ENCODE peak calls at places on chromosomes 4 and X, in five cellular contexts. One of them, this sample, is unnamed. For H3K36me3, the result is how much of the 10 kb centered on the place peaks cover.

GRCh38 chrX:119266364-119266995 is 30.4 kb downstream of the PGRMC1 start:
- DNase-seq in neural progenitor cell: peak
- DNase-seq in K562: peak
- DNase-seq in upper lobe of left lung: no peak
- DNase-seq in stomach: no peak
- DNase-seq in this sample: peak

GRCh38 chr4:3498901-3499510 is 33.2 kb downstream of the LRPAP1 start:
- DNase-seq in neural progenitor cell: no peak
- DNase-seq in K562: peak
- DNase-seq in upper lobe of left lung: no peak
- DNase-seq in stomach: no peak
- DNase-seq in this sample: no peak

GRCh38 chrX:82676386-82676785 is 831.7 kb upstream of the POU3F4 start:
- DNase-seq in neural progenitor cell: no peak
- DNase-seq in K562: no peak
- DNase-seq in upper lobe of left lung: no peak
- DNase-seq in stomach: no peak
- DNase-seq in this sample: peak

GRCh38 chr4:182062936-182063335 is 180.3 kb upstream of the TENM3 start:
- DNase-seq in neural progenitor cell: no peak
- DNase-seq in K562: no peak
- DNase-seq in upper lobe of left lung: no peak
- DNase-seq in stomach: no peak
- DNase-seq in this sample: peak

GRCh38 chrX:134735015-134735414 is 76.7 kb upstream of the PLAC1 start:
- DNase-seq in neural progenitor cell: no peak
- DNase-seq in K562: no peak
- DNase-seq in upper lobe of left lung: no peak
- DNase-seq in stomach: no peak
- DNase-seq in this sample: no peak

GRCh38 chr4:68907230-68907629 is 44.4 kb downstream of the UGT2A3 start:
- DNase-seq in neural progenitor cell: no peak
- DNase-seq in K562: no peak
- DNase-seq in upper lobe of left lung: no peak
- DNase-seq in stomach: no peak
- DNase-seq in this sample: no peak

GRCh38 chr4:41882622-41883347 is 52.4 kb upstream of the TMEM33 start:
- DNase-seq in neural progenitor cell: peak
- DNase-seq in K562: peak
- DNase-seq in upper lobe of left lung: peak
- DNase-seq in stomach: peak
- DNase-seq in this sample: peak

GRCh38 chr4:58602701-58603359 is 1492.6 kb upstream of the IGFBP7 start:
- DNase-seq in neural progenitor cell: no peak
- DNase-seq in K562: no peak
- DNase-seq in upper lobe of left lung: no peak
- DNase-seq in stomach: no peak
- DNase-seq in this sample: no peak

GRCh38 chr4:125317526-125317880 is 2.7 kb downstream of the FAT4 start:
- DNase-seq in neural progenitor cell: peak
- DNase-seq in K562: no peak
- DNase-seq in upper lobe of left lung: no peak
- DNase-seq in stomach: no peak
- DNase-seq in this sample: no peak

GRCh38 chr4:143700060-143700419 is 435 bp downstream of the FREM3 start:
- DNase-seq in neural progenitor cell: peak
- DNase-seq in K562: no peak
- DNase-seq in upper lobe of left lung: no peak
- DNase-seq in stomach: no peak
- DNase-seq in this sample: no peak

GRCh38 chrX:109537324-109537665 is 651 bp downstream of the NXT2 start:
- DNase-seq in neural progenitor cell: no peak
- DNase-seq in K562: no peak
- DNase-seq in upper lobe of left lung: peak
- DNase-seq in stomach: peak
- DNase-seq in this sample: peak

GRCh38 chr4:107531927-107532326 is 188.1 kb downstream of the PAPSS1 start:
- DNase-seq in neural progenitor cell: no peak
- DNase-seq in K562: no peak
- DNase-seq in upper lobe of left lung: no peak
- DNase-seq in stomach: no peak
- DNase-seq in this sample: no peak

GRCh38 chr4:28973591-28974350 is 1746.4 kb upstream of the PCDH7 start:
- DNase-seq in neural progenitor cell: no peak
- DNase-seq in K562: no peak
- DNase-seq in upper lobe of left lung: no peak
- DNase-seq in stomach: no peak
- DNase-seq in this sample: peak

GRCh38 chrX:126770179-126770578 is 49.4 kb upstream of the PRR32 start:
- DNase-seq in neural progenitor cell: peak
- DNase-seq in K562: peak
- DNase-seq in upper lobe of left lung: no peak
- DNase-seq in stomach: no peak
- DNase-seq in this sample: peak

GRCh38 chr4:145937990-145938611 is 522 bp downstream of the ZNF827 start:
- DNase-seq in neural progenitor cell: peak
- DNase-seq in K562: no peak
- DNase-seq in upper lobe of left lung: no peak
- DNase-seq in stomach: no peak
- DNase-seq in this sample: peak

GRCh38 chrX:94057385-94057784 is 383.4 kb downstream of the FAM133A start:
- DNase-seq in neural progenitor cell: no peak
- DNase-seq in K562: no peak
- DNase-seq in upper lobe of left lung: no peak
- DNase-seq in stomach: no peak
- DNase-seq in this sample: peak

GRCh38 chrX:2351999-2352995 is 148.5 kb downstream of the DHRSX start:
- DNase-seq in neural progenitor cell: no peak
- DNase-seq in K562: peak
- DNase-seq in upper lobe of left lung: no peak
- DNase-seq in stomach: no peak
- DNase-seq in this sample: peak

GRCh38 chr4:183327827-183328226 is 5.6 kb upstream of the CLDN24 start:
- DNase-seq in neural progenitor cell: no peak
- DNase-seq in K562: no peak
- DNase-seq in upper lobe of left lung: no peak
- DNase-seq in stomach: no peak
- DNase-seq in this sample: no peak

GRCh38 chr4:177163532-177163931 is 146.1 kb upstream of the NEIL3 start:
- DNase-seq in neural progenitor cell: no peak
- DNase-seq in K562: no peak
- DNase-seq in upper lobe of left lung: no peak
- DNase-seq in stomach: no peak
- DNase-seq in this sample: no peak

GRCh38 chr4:8593268-8594096 is 917 bp downstream of the CPZ start:
- DNase-seq in neural progenitor cell: peak
- DNase-seq in K562: no peak
- DNase-seq in upper lobe of left lung: no peak
- DNase-seq in stomach: no peak
- DNase-seq in this sample: no peak

GRCh38 chr4:149048451-149049143 is 606.4 kb upstream of the NR3C2 start:
- DNase-seq in neural progenitor cell: no peak
- DNase-seq in K562: no peak
- DNase-seq in upper lobe of left lung: no peak
- DNase-seq in stomach: no peak
- DNase-seq in this sample: no peak

GRCh38 chr4:99790796-99791617 is 25.6 kb upstream of the DAPP1 start:
- DNase-seq in neural progenitor cell: no peak
- DNase-seq in K562: no peak
- DNase-seq in upper lobe of left lung: no peak
- DNase-seq in stomach: no peak
- DNase-seq in this sample: peak

GRCh38 chr4:54227261-54228063 is 1.6 kb upstream of the PDGFRA start:
- DNase-seq in neural progenitor cell: peak
- DNase-seq in K562: no peak
- DNase-seq in upper lobe of left lung: no peak
- DNase-seq in stomach: no peak
- DNase-seq in this sample: peak

GRCh38 chr4:23365086-23365485 is 524.8 kb downstream of the PPARGC1A start:
- DNase-seq in neural progenitor cell: no peak
- DNase-seq in K562: no peak
- DNase-seq in upper lobe of left lung: no peak
- DNase-seq in stomach: no peak
- DNase-seq in this sample: no peak

GRCh38 chr4:77358315-77358928 is 201.4 kb downstream of the CCNG2 start:
- DNase-seq in neural progenitor cell: peak
- DNase-seq in K562: peak
- DNase-seq in upper lobe of left lung: no peak
- DNase-seq in stomach: no peak
- DNase-seq in this sample: peak

GRCh38 chr4:80171251-80171650 is 26.1 kb upstream of the PRDM8 start:
- DNase-seq in neural progenitor cell: no peak
- DNase-seq in K562: no peak
- DNase-seq in upper lobe of left lung: no peak
- DNase-seq in stomach: no peak
- DNase-seq in this sample: no peak

GRCh38 chrX:114626323-114626722 is 42.4 kb downstream of the HTR2C start:
- DNase-seq in neural progenitor cell: peak
- DNase-seq in K562: peak
- DNase-seq in upper lobe of left lung: no peak
- DNase-seq in stomach: no peak
- DNase-seq in this sample: peak

GRCh38 chr4:98828801-98829200 is 100.1 kb downstream of the EIF4E start:
- DNase-seq in neural progenitor cell: peak
- DNase-seq in K562: no peak
- DNase-seq in upper lobe of left lung: no peak
- DNase-seq in stomach: no peak
- DNase-seq in this sample: peak

GRCh38 chr4:155433636-155434360 is 57.0 kb upstream of the MAP9 start:
- DNase-seq in neural progenitor cell: no peak
- DNase-seq in K562: no peak
- DNase-seq in upper lobe of left lung: no peak
- DNase-seq in stomach: no peak
- DNase-seq in this sample: peak

GRCh38 chrX:17581650-17582049 is 155.6 kb upstream of the SCML1 start:
- DNase-seq in neural progenitor cell: no peak
- DNase-seq in K562: no peak
- DNase-seq in upper lobe of left lung: no peak
- DNase-seq in stomach: no peak
- DNase-seq in this sample: no peak

GRCh38 chr4:60962286-60962685 is 237.8 kb upstream of the ADGRL3 start:
- DNase-seq in neural progenitor cell: no peak
- DNase-seq in K562: no peak
- DNase-seq in upper lobe of left lung: no peak
- DNase-seq in stomach: no peak
- DNase-seq in this sample: peak

GRCh38 chr4:6680372-6681034 is 13.2 kb upstream of the S100P start:
- DNase-seq in neural progenitor cell: peak
- DNase-seq in K562: peak
- DNase-seq in upper lobe of left lung: no peak
- DNase-seq in stomach: no peak
- DNase-seq in this sample: peak
- H3K36me3 ChIP-seq in neural progenitor cell: under half
- H3K36me3 ChIP-seq in K562: under half
- H3K36me3 ChIP-seq in upper lobe of left lung: under half
- H3K36me3 ChIP-seq in stomach: under half
- H3K36me3 ChIP-seq in this sample: under half

DNA sequence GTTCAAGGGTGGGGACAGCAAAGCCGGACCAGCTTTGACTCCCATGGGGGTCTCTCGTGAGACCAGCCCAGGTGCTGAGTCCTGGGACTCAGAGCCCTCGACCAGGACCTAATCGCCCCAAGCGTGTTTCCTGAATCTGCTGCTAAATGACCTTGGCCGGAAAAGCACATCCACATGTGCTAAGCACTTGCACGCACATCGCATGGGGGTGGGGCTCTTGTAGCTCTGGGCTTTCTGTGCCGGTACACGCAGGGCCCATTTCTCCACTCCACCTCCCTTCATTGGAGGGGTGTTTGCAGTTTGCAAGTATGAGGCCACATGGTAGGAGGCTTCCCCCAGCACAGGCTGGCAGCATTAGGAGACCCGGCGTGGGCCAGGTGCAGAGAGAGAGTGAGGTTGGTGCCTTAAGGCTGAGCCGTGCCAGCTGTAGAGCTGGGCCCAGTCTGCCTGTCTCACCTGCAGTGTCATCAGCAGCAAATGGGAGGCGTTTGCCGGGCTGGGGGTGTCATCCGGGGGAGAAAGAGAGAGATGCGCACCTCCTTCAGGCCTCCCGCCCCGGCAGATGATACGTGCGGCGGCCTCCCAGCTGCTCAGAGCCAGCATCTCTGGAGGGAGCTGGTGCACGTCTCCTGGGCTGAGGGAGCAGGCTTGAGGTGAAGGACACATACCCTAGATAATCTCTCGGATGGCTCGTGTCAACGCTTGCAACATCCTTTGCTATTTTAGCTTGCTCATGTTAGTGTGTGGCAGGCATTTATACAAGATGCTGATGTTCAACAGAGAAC is 45.2 kb upstream of the CLCN4 start:
- DNase-seq in neural progenitor cell: no peak
- DNase-seq in K562: no peak
- DNase-seq in upper lobe of left lung: no peak
- DNase-seq in stomach: no peak
- DNase-seq in this sample: no peak
- H3K4me3 ChIP-seq in neural progenitor cell: no peak
- H3K4me3 ChIP-seq in K562: no peak
- H3K4me3 ChIP-seq in upper lobe of left lung: no peak
- H3K4me3 ChIP-seq in stomach: no peak
- H3K4me3 ChIP-seq in this sample: no peak

DNA sequence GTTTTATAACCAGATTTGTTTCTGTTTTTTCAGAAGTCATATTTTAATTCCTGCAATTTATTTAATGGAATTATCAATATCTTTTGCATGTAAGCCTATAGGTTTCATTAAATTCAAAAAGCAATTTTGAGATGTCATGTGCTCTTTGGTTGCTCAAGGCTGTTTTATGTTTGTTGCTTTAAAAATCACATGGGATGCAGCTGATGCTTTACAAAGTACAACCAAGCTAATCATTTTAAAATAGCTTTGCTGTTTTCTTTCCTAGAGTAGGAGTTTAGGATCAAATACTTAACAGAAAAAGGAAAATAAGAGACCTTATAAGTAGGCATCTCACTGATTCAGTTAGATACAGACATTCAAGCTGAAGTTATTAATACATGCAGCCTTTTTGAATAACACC is 11.3 kb downstream of the CPEB2 start:
- DNase-seq in neural progenitor cell: no peak
- DNase-seq in K562: no peak
- DNase-seq in upper lobe of left lung: no peak
- DNase-seq in stomach: no peak
- DNase-seq in this sample: no peak
- H3K36me3 ChIP-seq in neural progenitor cell: under half
- H3K36me3 ChIP-seq in K562: under half
- H3K36me3 ChIP-seq in upper lobe of left lung: under half
- H3K36me3 ChIP-seq in stomach: half or more
- H3K36me3 ChIP-seq in this sample: under half

DNA sequence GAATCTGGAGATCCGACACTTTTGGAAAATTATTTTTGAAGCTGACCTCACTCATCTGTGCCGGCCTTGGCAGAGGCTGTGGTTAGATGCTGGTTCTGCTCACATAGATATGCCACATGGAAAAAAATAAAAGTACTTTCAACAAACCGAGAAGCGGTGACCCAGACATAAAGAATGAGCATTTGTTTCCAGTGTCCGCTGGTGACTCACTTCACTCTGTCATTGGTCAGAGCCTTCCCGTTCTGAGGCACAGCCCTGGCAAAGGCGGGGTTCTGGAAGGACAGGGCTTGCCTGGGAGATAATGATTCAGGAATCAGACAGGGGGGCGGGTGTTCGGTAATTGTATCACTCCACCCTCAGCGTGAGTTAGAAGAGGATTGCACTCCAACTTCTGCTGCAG is 172.4 kb upstream of the MXRA5 start:
- DNase-seq in neural progenitor cell: no peak
- DNase-seq in K562: no peak
- DNase-seq in upper lobe of left lung: no peak
- DNase-seq in stomach: peak
- DNase-seq in this sample: peak
- H3K4me3 ChIP-seq in neural progenitor cell: no peak
- H3K4me3 ChIP-seq in K562: no peak
- H3K4me3 ChIP-seq in upper lobe of left lung: no peak
- H3K4me3 ChIP-seq in stomach: no peak
- H3K4me3 ChIP-seq in this sample: peak